ENCODE peak calls at places on chromosome 12, in six cellular contexts. One of them, this sample, is unnamed.

GRCh38 chr12:71710276-71711125 is 24.6 kb downstream of the TMEM19 start:
- DNase-seq in IMR-90: peak
- DNase-seq in mesendoderm: peak
- DNase-seq in neuronal stem cell: no peak
- DNase-seq in mesenchymal stem cell: peak
- DNase-seq in trophoblast cell: peak
- DNase-seq in this sample: no peak

GRCh38 chr12:63151061-63151897 is at the start of gene AVPR1A:
- DNase-seq in IMR-90: no peak
- DNase-seq in mesendoderm: peak
- DNase-seq in neuronal stem cell: no peak
- DNase-seq in mesenchymal stem cell: peak
- DNase-seq in trophoblast cell: peak
- DNase-seq in this sample: peak

GRCh38 chr12:117470804-117471203 is 109.4 kb upstream of the NOS1 start:
- DNase-seq in IMR-90: no peak
- DNase-seq in mesendoderm: peak
- DNase-seq in neuronal stem cell: no peak
- DNase-seq in mesenchymal stem cell: no peak
- DNase-seq in trophoblast cell: no peak
- DNase-seq in this sample: no peak

GRCh38 chr12:111976291-111976690 is 36.7 kb downstream of the TMEM116 start:
- DNase-seq in IMR-90: no peak
- DNase-seq in mesendoderm: no peak
- DNase-seq in neuronal stem cell: no peak
- DNase-seq in mesenchymal stem cell: peak
- DNase-seq in trophoblast cell: no peak
- DNase-seq in this sample: no peak

GRCh38 chr12:120851444-120851843 is 52.7 kb downstream of the SPPL3 start:
- DNase-seq in IMR-90: no peak
- DNase-seq in mesendoderm: no peak
- DNase-seq in neuronal stem cell: no peak
- DNase-seq in mesenchymal stem cell: no peak
- DNase-seq in trophoblast cell: peak
- DNase-seq in this sample: no peak

GRCh38 chr12:88577537-88577936 is 2.7 kb downstream of the KITLG start:
- DNase-seq in IMR-90: no peak
- DNase-seq in mesendoderm: peak
- DNase-seq in neuronal stem cell: no peak
- DNase-seq in mesenchymal stem cell: peak
- DNase-seq in trophoblast cell: no peak
- DNase-seq in this sample: no peak

GRCh38 chr12:69896653-69897381 is 71.8 kb downstream of the MYRFL start:
- DNase-seq in IMR-90: no peak
- DNase-seq in mesendoderm: peak
- DNase-seq in neuronal stem cell: no peak
- DNase-seq in mesenchymal stem cell: no peak
- DNase-seq in trophoblast cell: no peak
- DNase-seq in this sample: peak

GRCh38 chr12:25992026-25992782 is 33.7 kb downstream of the RASSF8 start:
- DNase-seq in IMR-90: no peak
- DNase-seq in mesendoderm: no peak
- DNase-seq in neuronal stem cell: no peak
- DNase-seq in mesenchymal stem cell: no peak
- DNase-seq in trophoblast cell: peak
- DNase-seq in this sample: no peak

GRCh38 chr12:84661732-84662326 is 250.8 kb downstream of the SLC6A15 start:
- DNase-seq in IMR-90: peak
- DNase-seq in mesendoderm: no peak
- DNase-seq in neuronal stem cell: no peak
- DNase-seq in mesenchymal stem cell: peak
- DNase-seq in trophoblast cell: no peak
- DNase-seq in this sample: no peak

GRCh38 chr12:14946162-14946561 is 7.8 kb upstream of the ERP27 start:
- DNase-seq in IMR-90: no peak
- DNase-seq in mesendoderm: no peak
- DNase-seq in neuronal stem cell: no peak
- DNase-seq in mesenchymal stem cell: no peak
- DNase-seq in trophoblast cell: no peak
- DNase-seq in this sample: no peak

GRCh38 chr12:15719230-15719629 is 70.0 kb downstream of the EPS8 start:
- DNase-seq in IMR-90: no peak
- DNase-seq in mesendoderm: no peak
- DNase-seq in neuronal stem cell: no peak
- DNase-seq in mesenchymal stem cell: no peak
- DNase-seq in trophoblast cell: no peak
- DNase-seq in this sample: no peak

GRCh38 chr12:76266797-76267196 is 81.4 kb downstream of the BBS10 start:
- DNase-seq in IMR-90: peak
- DNase-seq in mesendoderm: peak
- DNase-seq in neuronal stem cell: no peak
- DNase-seq in mesenchymal stem cell: peak
- DNase-seq in trophoblast cell: no peak
- DNase-seq in this sample: no peak

GRCh38 chr12:89245090-89245489 is 107.2 kb downstream of the DUSP6 start:
- DNase-seq in IMR-90: peak
- DNase-seq in mesendoderm: peak
- DNase-seq in neuronal stem cell: no peak
- DNase-seq in mesenchymal stem cell: peak
- DNase-seq in trophoblast cell: peak
- DNase-seq in this sample: no peak

GRCh38 chr12:50326636-50327284 is 43.4 kb upstream of the LIMA1 start:
- DNase-seq in IMR-90: peak
- DNase-seq in mesendoderm: no peak
- DNase-seq in neuronal stem cell: no peak
- DNase-seq in mesenchymal stem cell: no peak
- DNase-seq in trophoblast cell: no peak
- DNase-seq in this sample: no peak

GRCh38 chr12:50325890-50326391 is 42.6 kb upstream of the LIMA1 start:
- DNase-seq in IMR-90: no peak
- DNase-seq in mesendoderm: no peak
- DNase-seq in neuronal stem cell: no peak
- DNase-seq in mesenchymal stem cell: no peak
- DNase-seq in trophoblast cell: no peak
- DNase-seq in this sample: no peak

GRCh38 chr12:50317198-50317597 is 33.9 kb upstream of the LIMA1 start:
- DNase-seq in IMR-90: no peak
- DNase-seq in mesendoderm: no peak
- DNase-seq in neuronal stem cell: no peak
- DNase-seq in mesenchymal stem cell: no peak
- DNase-seq in trophoblast cell: no peak
- DNase-seq in this sample: no peak

GRCh38 chr12:50322196-50322595 is 38.9 kb upstream of the LIMA1 start:
- DNase-seq in IMR-90: no peak
- DNase-seq in mesendoderm: no peak
- DNase-seq in neuronal stem cell: no peak
- DNase-seq in mesenchymal stem cell: no peak
- DNase-seq in trophoblast cell: peak
- DNase-seq in this sample: no peak
- H3K18ac ChIP-seq in IMR-90: no peak
- H3K18ac ChIP-seq in mesendoderm: no peak
- H3K18ac ChIP-seq in neuronal stem cell: no peak
- H3K18ac ChIP-seq in mesenchymal stem cell: no peak
- H3K18ac ChIP-seq in trophoblast cell: no peak
- H3K18ac ChIP-seq in this sample: no peak

DNA sequence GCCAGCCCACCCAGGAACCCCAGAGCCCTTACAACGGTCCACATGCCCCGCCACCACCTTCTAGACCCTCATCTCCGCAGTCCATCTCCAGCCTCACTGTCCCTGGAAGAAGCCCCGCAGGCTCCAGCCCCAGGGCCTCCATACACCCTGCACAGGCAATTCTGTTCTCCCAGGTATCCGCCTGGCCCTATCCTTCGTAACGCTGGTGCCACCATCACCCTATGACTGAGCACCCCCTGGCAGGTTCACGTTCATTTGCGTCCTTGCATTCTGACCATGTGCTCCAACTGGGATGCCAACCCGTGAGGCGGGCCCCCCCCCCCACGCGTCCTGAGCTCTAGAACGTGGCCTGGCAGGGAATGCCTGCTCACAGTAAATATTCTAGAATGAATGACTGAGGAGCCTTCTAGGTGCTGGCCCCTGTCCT is 675 bp upstream of the SCARB1 start:
- DNase-seq in IMR-90: no peak
- DNase-seq in mesendoderm: no peak
- DNase-seq in neuronal stem cell: no peak
- DNase-seq in mesenchymal stem cell: no peak
- DNase-seq in trophoblast cell: peak
- DNase-seq in this sample: no peak
- H3K18ac ChIP-seq in IMR-90: peak
- H3K18ac ChIP-seq in mesendoderm: peak
- H3K18ac ChIP-seq in neuronal stem cell: peak
- H3K18ac ChIP-seq in mesenchymal stem cell: peak
- H3K18ac ChIP-seq in trophoblast cell: peak
- H3K18ac ChIP-seq in this sample: peak

DNA sequence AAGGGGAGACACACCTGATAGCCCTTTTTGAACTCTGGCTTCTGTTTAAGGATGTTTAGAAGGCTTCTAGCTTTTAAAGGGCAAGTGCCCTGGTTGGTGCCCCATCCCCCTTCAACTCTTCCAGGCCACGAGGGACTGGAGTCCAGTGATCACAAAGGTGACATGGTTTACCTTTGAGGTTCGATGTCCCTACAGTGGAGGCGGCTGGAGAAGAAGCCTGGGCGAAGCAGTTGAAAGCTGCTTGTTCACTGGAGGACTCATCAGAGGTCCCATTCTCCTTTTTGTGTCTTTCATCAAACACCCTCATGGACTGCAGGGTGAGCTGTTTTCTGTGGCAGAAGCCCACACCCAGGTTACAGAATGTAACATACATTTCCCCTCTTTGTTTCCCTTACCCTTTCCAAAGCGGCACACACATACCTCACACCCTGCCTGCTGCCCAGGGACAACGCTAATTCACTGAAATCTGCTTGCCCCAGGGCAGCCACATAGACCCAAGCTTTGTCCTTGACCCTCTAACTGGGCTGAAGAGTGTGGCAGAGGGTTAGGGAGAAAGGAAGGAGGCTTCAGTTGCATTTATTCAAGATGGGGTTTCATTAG is 7.7 kb downstream of the TBX3 start:
- DNase-seq in IMR-90: no peak
- DNase-seq in mesendoderm: peak
- DNase-seq in neuronal stem cell: no peak
- DNase-seq in mesenchymal stem cell: no peak
- DNase-seq in trophoblast cell: no peak
- DNase-seq in this sample: peak
- H3K18ac ChIP-seq in IMR-90: peak
- H3K18ac ChIP-seq in mesendoderm: no peak
- H3K18ac ChIP-seq in neuronal stem cell: no peak
- H3K18ac ChIP-seq in mesenchymal stem cell: peak
- H3K18ac ChIP-seq in trophoblast cell: peak
- H3K18ac ChIP-seq in this sample: no peak

GRCh38 chr12:2776129-2776806 is 18.5 kb upstream of the FKBP4 start:
- DNase-seq in IMR-90: no peak
- DNase-seq in mesendoderm: no peak
- DNase-seq in neuronal stem cell: no peak
- DNase-seq in mesenchymal stem cell: no peak
- DNase-seq in trophoblast cell: no peak
- DNase-seq in this sample: peak
- H3K18ac ChIP-seq in IMR-90: no peak
- H3K18ac ChIP-seq in mesendoderm: no peak
- H3K18ac ChIP-seq in neuronal stem cell: no peak
- H3K18ac ChIP-seq in mesenchymal stem cell: no peak
- H3K18ac ChIP-seq in trophoblast cell: no peak
- H3K18ac ChIP-seq in this sample: no peak

GRCh38 chr12:56189336-56189917 is at the start of gene SMARCC2:
- DNase-seq in IMR-90: peak
- DNase-seq in mesendoderm: peak
- DNase-seq in neuronal stem cell: peak
- DNase-seq in mesenchymal stem cell: peak
- DNase-seq in trophoblast cell: peak
- DNase-seq in this sample: peak
- H3K18ac ChIP-seq in IMR-90: peak
- H3K18ac ChIP-seq in mesendoderm: peak
- H3K18ac ChIP-seq in neuronal stem cell: peak
- H3K18ac ChIP-seq in mesenchymal stem cell: peak
- H3K18ac ChIP-seq in trophoblast cell: peak
- H3K18ac ChIP-seq in this sample: peak

DNA sequence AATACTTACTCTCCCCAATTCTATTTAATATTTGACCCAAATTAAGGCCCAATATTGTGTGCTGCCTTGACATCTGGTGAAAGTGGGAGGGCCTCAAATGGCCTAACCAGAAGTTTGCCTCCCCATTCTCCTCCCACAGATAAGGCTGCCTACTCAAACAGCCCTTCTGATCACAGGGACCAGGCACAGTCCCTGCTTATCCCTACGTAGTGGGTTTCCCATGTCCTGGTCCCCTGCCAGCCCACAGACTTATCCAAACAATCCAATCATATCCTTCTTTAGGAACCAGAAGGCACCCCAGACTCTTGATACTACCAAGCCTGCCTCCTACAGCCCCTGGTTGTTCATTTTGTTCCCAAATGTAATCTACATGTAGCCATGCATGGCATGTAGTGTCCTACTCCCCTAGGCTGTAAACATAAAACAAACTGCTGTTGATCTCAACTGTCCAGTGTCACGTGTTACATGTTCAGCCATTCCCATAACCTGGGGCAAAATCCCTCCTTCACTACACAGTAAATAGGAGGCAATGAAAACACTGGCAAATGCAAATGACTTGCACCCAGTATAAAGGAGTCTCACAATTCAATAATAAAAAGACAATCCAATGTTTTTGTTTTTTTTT is 49.3 kb downstream of the EEA1 start:
- DNase-seq in IMR-90: no peak
- DNase-seq in mesendoderm: no peak
- DNase-seq in neuronal stem cell: no peak
- DNase-seq in mesenchymal stem cell: no peak
- DNase-seq in trophoblast cell: peak
- DNase-seq in this sample: no peak
- H3K18ac ChIP-seq in IMR-90: no peak
- H3K18ac ChIP-seq in mesendoderm: no peak
- H3K18ac ChIP-seq in neuronal stem cell: no peak
- H3K18ac ChIP-seq in mesenchymal stem cell: no peak
- H3K18ac ChIP-seq in trophoblast cell: no peak
- H3K18ac ChIP-seq in this sample: no peak

DNA sequence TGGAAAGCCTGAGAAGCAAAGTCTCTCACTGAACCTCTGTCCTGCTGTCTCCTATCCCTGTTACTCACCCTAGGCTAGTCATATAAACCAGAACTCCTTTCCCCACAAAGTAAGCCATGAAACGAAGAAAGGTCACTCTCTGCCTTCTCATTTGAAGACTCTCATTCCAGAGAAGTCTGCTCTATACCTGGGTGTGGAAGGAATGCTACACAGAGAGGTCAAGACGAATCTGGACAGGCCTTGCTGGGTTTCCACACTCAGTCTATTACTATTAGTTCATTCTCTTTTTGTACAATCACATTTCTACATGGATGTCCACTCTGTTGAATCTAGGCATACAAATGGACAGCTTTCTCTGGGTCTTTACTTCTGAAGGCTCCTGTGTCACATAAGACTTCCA is 2.4 kb upstream of the AEBP2 start:
- DNase-seq in IMR-90: no peak
- DNase-seq in mesendoderm: no peak
- DNase-seq in neuronal stem cell: no peak
- DNase-seq in mesenchymal stem cell: peak
- DNase-seq in trophoblast cell: peak
- DNase-seq in this sample: no peak
- H3K18ac ChIP-seq in IMR-90: no peak
- H3K18ac ChIP-seq in mesendoderm: no peak
- H3K18ac ChIP-seq in neuronal stem cell: no peak
- H3K18ac ChIP-seq in mesenchymal stem cell: no peak
- H3K18ac ChIP-seq in trophoblast cell: no peak
- H3K18ac ChIP-seq in this sample: no peak